ENCODE peak calls at places on chromosomes 13 and 19, in nine cellular contexts. B, O, H, Y, I, D, R, E and P are unnamed samples.

GRCh38 chr19:6801397-6802086 is 29.0 kb downstream of the VAV1 start:
- DNase-seq in B (peak; percentile 63), O (peak; percentile 62), H (peak; percentile 90), Y (peak; percentile 50), I (peak; percentile 40), D (peak; percentile 21), R (peak; percentile 78), E (peak; percentile 79), P (peak; percentile 83)

GRCh38 chr19:5048091-5048726 is 79.3 kb downstream of the KDM4B start:
- DNase-seq in B (peak; percentile 78), O (peak; percentile 90), H (peak; percentile 85), Y (peak; percentile 100), I (peak; percentile 86), D (peak; percentile 76), R (peak; percentile 77), E (peak; percentile 39), P (peak; percentile 94)

GRCh38 chr13:48505597-48506091 is 27.2 kb downstream of the RCBTB2 start:
- DNase-seq in B (no peak), O (peak; percentile 54), H (no peak), Y (no peak), I (no peak), D (no peak), R (no peak), E (peak; percentile 80), P (no peak)

GRCh38 chr13:110405597-110406450 is 98.7 kb downstream of the COL4A2 start:
- DNase-seq in B (no peak), O (no peak), H (no peak), Y (peak; percentile 87), I (no peak), D (peak; percentile 11), R (no peak), E (no peak), P (no peak)

GRCh38 chr13:71866173-71867091 is 572 bp downstream of the DACH1 start:
- DNase-seq in B (peak; percentile 31), O (peak; percentile 29), H (peak; percentile 71), Y (peak; percentile 67), I (no peak), D (no peak), R (peak; percentile 60), E (no peak), P (peak; percentile 73)

GRCh38 chr19:30535011-30535410 is 162.8 kb downstream of the ZNF536 start:
- DNase-seq in B (no peak), O (peak; percentile 13), H (no peak), Y (no peak), I (no peak), D (no peak), R (no peak), E (no peak), P (no peak)

GRCh38 chr13:99721606-99722384 is 220.5 kb downstream of the TM9SF2 start:
- DNase-seq in B (no peak), O (no peak), H (no peak), Y (no peak), I (no peak), D (no peak), R (no peak), E (no peak), P (no peak)

GRCh38 chr19:52542984-52543664 is 15.7 kb downstream of the ZNF808 start:
- DNase-seq in B (no peak), O (no peak), H (no peak), Y (no peak), I (no peak), D (no peak), R (no peak), E (no peak), P (no peak)

GRCh38 chr13:90154311-90154960 is 1193.1 kb upstream of the MIR17HG start:
- DNase-seq in B (no peak), O (peak; percentile 8), H (no peak), Y (no peak), I (no peak), D (no peak), R (no peak), E (no peak), P (no peak)

GRCh38 chr13:33252103-33252502 is 33.5 kb downstream of the STARD13 start:
- DNase-seq in B (peak; percentile 37), O (no peak), H (no peak), Y (no peak), I (no peak), D (no peak), R (no peak), E (no peak), P (no peak)

GRCh38 chr19:49889687-49890348 is 6.9 kb downstream of the IL4I1 start:
- DNase-seq in B (peak; percentile 80), O (peak; percentile 96), H (peak; percentile 89), Y (peak; percentile 97), I (peak; percentile 69), D (peak; percentile 55), R (peak; percentile 80), E (peak; percentile 77), P (peak; percentile 92)

GRCh38 chr13:77868717-77869116 is 49.9 kb downstream of the EDNRB start:
- DNase-seq in B (no peak), O (no peak), H (no peak), Y (no peak), I (no peak), D (no peak), R (no peak), E (no peak), P (no peak)

GRCh38 chr13:96771501-96772367 is 222.5 kb downstream of the OXGR1 start:
- DNase-seq in B (no peak), O (peak; percentile 44), H (no peak), Y (peak; percentile 55), I (no peak), D (no peak), R (no peak), E (no peak), P (no peak)

GRCh38 chr13:37074703-37075102 is 15.2 kb upstream of the SUPT20H start:
- DNase-seq in B (no peak), O (peak; percentile 21), H (no peak), Y (no peak), I (no peak), D (no peak), R (no peak), E (peak; percentile 22), P (no peak)

GRCh38 chr13:111346281-111346680 is 25.8 kb downstream of the TEX29 start:
- DNase-seq in B (peak; percentile 60), O (no peak), H (no peak), Y (no peak), I (no peak), D (no peak), R (no peak), E (no peak), P (no peak)

GRCh38 chr13:107271226-107271625 is 703.3 kb upstream of the ARGLU1 start:
- DNase-seq in B (no peak), O (peak; percentile 88), H (no peak), Y (no peak), I (no peak), D (no peak), R (no peak), E (no peak), P (no peak)

GRCh38 chr13:98324105-98324504 is 147.0 kb upstream of the RNF113B start:
- DNase-seq in B (no peak), O (no peak), H (no peak), Y (peak; percentile 49), I (no peak), D (no peak), R (no peak), E (no peak), P (no peak)

GRCh38 chr13:79051472-79051871 is 354.6 kb downstream of the RBM26 start:
- DNase-seq in B (no peak), O (no peak), H (no peak), Y (no peak), I (no peak), D (no peak), R (no peak), E (no peak), P (no peak)

GRCh38 chr19:42421591-42422031 is 5.6 kb downstream of the LIPE start:
- DNase-seq in B (peak; percentile 47), O (no peak), H (no peak), Y (peak; percentile 50), I (no peak), D (no peak), R (no peak), E (no peak), P (peak; percentile 63)
- H3K4me1 ChIP-seq in B (peaks cover 60% of the 10 kb centered on the region), O (no peaks in the 10 kb centered on the region), H (peaks cover 24% of the 10 kb centered on the region), Y (peaks cover 20% of the 10 kb centered on the region), I (no peaks in the 10 kb centered on the region), D (no peaks in the 10 kb centered on the region), R (peaks cover 9% of the 10 kb centered on the region), E (peaks cover 45% of the 10 kb centered on the region), P (peaks cover 14% of the 10 kb centered on the region)

GRCh38 chr19:17659996-17660395 is 28.2 kb downstream of the UNC13A start:
- DNase-seq in B (no peak), O (no peak), H (no peak), Y (no peak), I (no peak), D (no peak), R (no peak), E (no peak), P (peak; percentile 25)
- H3K36me3 ChIP-seq in B (no peaks in the 10 kb centered on the region), O (peaks cover under 1% of the 10 kb centered on the region), H (no peaks in the 10 kb centered on the region), Y (no peaks in the 10 kb centered on the region), I (no peaks in the 10 kb centered on the region), D (no peaks in the 10 kb centered on the region), R (no peaks in the 10 kb centered on the region), E (no peaks in the 10 kb centered on the region), P (no peaks in the 10 kb centered on the region)

GRCh38 chr13:113883314-113883811 is 19.5 kb upstream of the GAS6 start:
- DNase-seq in B (no peak), O (no peak), H (no peak), Y (peak; percentile 57), I (no peak), D (no peak), R (no peak), E (no peak), P (peak; percentile 71)

GRCh38 chr13:113882716-113883115 is 18.8 kb upstream of the GAS6 start:
- DNase-seq in B (no peak), O (no peak), H (no peak), Y (peak; percentile 50), I (no peak), D (no peak), R (no peak), E (no peak), P (no peak)

GRCh38 chr13:113883921-113884804 is 20.3 kb upstream of the GAS6 start:
- DNase-seq in B (no peak), O (no peak), H (no peak), Y (peak; percentile 47), I (no peak), D (no peak), R (no peak), E (no peak), P (no peak)

GRCh38 chr13:113886561-113887112 is 22.8 kb upstream of the GAS6 start:
- DNase-seq in B (no peak), O (no peak), H (no peak), Y (no peak), I (no peak), D (no peak), R (no peak), E (no peak), P (no peak)

DNA sequence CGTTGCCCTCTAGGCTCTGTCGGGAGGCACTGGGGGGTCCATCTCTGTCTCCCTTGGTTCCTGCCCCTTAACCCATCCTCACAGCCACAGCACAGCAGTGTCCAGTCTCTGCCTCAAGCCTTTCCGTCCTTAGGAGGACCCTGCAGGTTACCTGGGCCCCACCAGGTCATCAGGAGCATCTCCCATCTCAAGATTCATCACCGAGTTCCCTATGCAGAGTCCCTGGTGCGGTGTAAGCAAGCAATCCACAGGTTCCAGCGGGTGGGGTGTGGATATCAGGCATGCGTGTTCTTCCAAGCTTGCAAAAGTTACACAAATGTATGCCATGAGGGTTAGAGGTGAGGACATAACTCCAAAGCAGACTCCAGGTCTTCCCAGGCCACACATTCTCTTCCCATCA is 20.9 kb upstream of the GAS6 start:
- DNase-seq in B (no peak), O (no peak), H (no peak), Y (peak; percentile 42), I (no peak), D (no peak), R (no peak), E (no peak), P (no peak)
- H3K4me1 ChIP-seq in B (peaks cover 62% of the 10 kb centered on the region), O (no peaks in the 10 kb centered on the region), H (peaks cover 20% of the 10 kb centered on the region), Y (peaks cover 27% of the 10 kb centered on the region), I (no peaks in the 10 kb centered on the region), D (peaks cover 4% of the 10 kb centered on the region), R (no peaks in the 10 kb centered on the region), E (peaks cover 11% of the 10 kb centered on the region), P (peaks cover 31% of the 10 kb centered on the region)

GRCh38 chr13:29664591-29664990 is 69.1 kb upstream of the SLC7A1 start:
- DNase-seq in B (no peak), O (no peak), H (no peak), Y (peak; percentile 23), I (no peak), D (no peak), R (no peak), E (no peak), P (no peak)
- H3K36me3 ChIP-seq in B (no peaks in the 10 kb centered on the region), O (no peaks in the 10 kb centered on the region), H (no peaks in the 10 kb centered on the region), Y (no peaks in the 10 kb centered on the region), I (no peaks in the 10 kb centered on the region), D (no peaks in the 10 kb centered on the region), R (no peaks in the 10 kb centered on the region), E (no peaks in the 10 kb centered on the region), P (no peaks in the 10 kb centered on the region)